ENCODE peak calls at places on chromosomes 5 and 9, in nine cellular contexts. A, H, I, B, W, X, Q, Y and T are unnamed samples.

GRCh38 chr9:2087500-2088313 is 72.6 kb downstream of the SMARCA2 start:
- DNase-seq in A (peak; percentile 42), H (peak; percentile 42), I (peak; percentile 87), B (peak; percentile 25), W (peak; percentile 7), X (peak; percentile 43), Q (peak; percentile 35), Y (peak; percentile 45), T (peak; percentile 30)

GRCh38 chr5:57626703-57627102 is 144.1 kb upstream of the ACTBL2 start:
- DNase-seq in A (no peak), H (no peak), I (no peak), B (no peak), W (no peak), X (no peak), Q (no peak), Y (no peak), T (no peak)

GRCh38 chr9:134992755-134993124 is 75.0 kb upstream of the FCN1 start:
- DNase-seq in A (no peak), H (no peak), I (no peak), B (no peak), W (no peak), X (no peak), Q (no peak), Y (no peak), T (no peak)

GRCh38 chr9:35938474-35939145 is 19.3 kb downstream of the OR2S2 start:
- DNase-seq in A (no peak), H (no peak), I (no peak), B (no peak), W (no peak), X (no peak), Q (no peak), Y (no peak), T (no peak)

GRCh38 chr9:123419721-123420559 is 63.9 kb downstream of the CRB2 start:
- DNase-seq in A (no peak), H (no peak), I (no peak), B (no peak), W (no peak), X (no peak), Q (no peak), Y (no peak), T (no peak)

GRCh38 chr5:23305055-23305454 is 202.4 kb upstream of the PRDM9 start:
- DNase-seq in A (no peak), H (no peak), I (no peak), B (no peak), W (no peak), X (no peak), Q (no peak), Y (no peak), T (no peak)

GRCh38 chr5:67093259-67093658 is 103.3 kb downstream of the CD180 start:
- DNase-seq in A (no peak), H (no peak), I (no peak), B (peak; percentile 6), W (no peak), X (no peak), Q (no peak), Y (no peak), T (no peak)

GRCh38 chr9:76525196-76525595 is 66.2 kb downstream of the GCNT1 start:
- DNase-seq in A (no peak), H (no peak), I (no peak), B (no peak), W (no peak), X (no peak), Q (no peak), Y (no peak), T (no peak)

GRCh38 chr9:12185856-12186255 is 507.3 kb upstream of the TYRP1 start:
- DNase-seq in A (no peak), H (no peak), I (no peak), B (no peak), W (no peak), X (no peak), Q (no peak), Y (no peak), T (no peak)

GRCh38 chr5:107092695-107093094 is 578.0 kb downstream of the EFNA5 start:
- DNase-seq in A (no peak), H (no peak), I (no peak), B (no peak), W (no peak), X (no peak), Q (no peak), Y (no peak), T (no peak)

GRCh38 chr9:104820336-104820735 is 56.4 kb downstream of the NIPSNAP3B start:
- DNase-seq in A (no peak), H (no peak), I (no peak), B (no peak), W (no peak), X (no peak), Q (no peak), Y (no peak), T (peak; percentile 28)
- TF ChIP-seq REST in A (no peak), H (no peak), I (no peak), B (no peak), W (no peak), X (no peak), Q (no peak), Y (no peak), T (no peak)

GRCh38 chr9:19231126-19232035 is 888 bp downstream of the DENND4C start:
- DNase-seq in A (no peak), H (peak; percentile 36), I (peak; percentile 69), B (no peak), W (no peak), X (peak; percentile 20), Q (no peak), Y (no peak), T (no peak)
- TF ChIP-seq REST in A (no peak), H (no peak), I (no peak), B (no peak), W (no peak), X (no peak), Q (no peak), Y (no peak), T (no peak)

GRCh38 chr9:121331549-121331948 is 38.5 kb downstream of the STOM start:
- DNase-seq in A (no peak), H (no peak), I (no peak), B (no peak), W (no peak), X (no peak), Q (no peak), Y (no peak), T (no peak)

GRCh38 chr9:121331992-121332685 is 37.9 kb downstream of the STOM start:
- DNase-seq in A (no peak), H (peak; percentile 44), I (peak; percentile 22), B (no peak), W (no peak), X (no peak), Q (no peak), Y (no peak), T (no peak)

GRCh38 chr9:121336705-121337104 is 33.3 kb downstream of the STOM start:
- DNase-seq in A (no peak), H (no peak), I (no peak), B (no peak), W (no peak), X (peak; percentile 54), Q (no peak), Y (no peak), T (no peak)

GRCh38 chr9:121328876-121329681 is 41.0 kb downstream of the STOM start:
- DNase-seq in A (no peak), H (no peak), I (no peak), B (no peak), W (no peak), X (no peak), Q (no peak), Y (no peak), T (no peak)

DNA sequence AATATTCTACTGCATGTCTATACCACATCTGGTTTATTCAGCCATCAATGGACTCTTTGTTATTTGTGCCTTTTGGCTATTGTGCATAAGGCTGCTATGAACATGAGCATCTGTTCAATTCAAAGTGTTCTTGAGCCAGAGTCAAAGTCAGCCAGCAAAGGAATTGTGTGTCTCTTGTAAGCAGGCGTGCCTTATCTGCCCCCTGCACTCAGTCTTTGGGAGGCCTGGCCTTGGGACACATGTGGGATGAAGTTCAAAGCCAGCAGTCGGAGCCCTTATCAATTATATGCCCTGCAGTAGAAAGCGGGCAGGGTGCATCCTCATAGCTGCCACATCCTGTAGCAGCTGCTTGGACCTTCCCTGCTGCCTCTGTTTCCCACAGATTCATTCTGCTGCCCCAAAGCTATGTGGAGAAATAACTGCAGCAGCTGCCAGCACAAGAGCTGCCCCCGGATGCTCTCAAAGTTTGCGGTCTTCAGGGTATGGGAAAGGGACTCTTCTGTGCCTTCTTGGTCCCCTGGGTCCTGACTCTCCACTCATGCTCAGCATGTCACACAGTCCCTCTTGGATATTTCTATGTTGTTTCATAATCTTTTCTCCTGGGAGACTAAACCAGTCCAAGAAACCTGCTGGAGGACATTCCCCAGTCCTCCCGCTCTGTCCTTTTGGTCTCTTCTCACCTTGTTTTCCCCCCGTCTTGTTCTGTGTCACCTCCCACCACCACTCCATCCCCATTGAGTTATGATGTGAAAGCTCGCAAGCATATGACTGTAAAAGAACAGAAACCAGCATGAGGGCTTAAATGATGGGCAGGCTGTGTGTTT is 35.9 kb downstream of the STOM start:
- DNase-seq in A (no peak), H (no peak), I (no peak), B (no peak), W (no peak), X (no peak), Q (no peak), Y (no peak), T (peak; percentile 82)
- TF ChIP-seq REST in A (no peak), H (no peak), I (no peak), B (no peak), W (no peak), X (no peak), Q (no peak), Y (no peak), T (no peak)

GRCh38 chr5:76204191-76204590 is 121.0 kb downstream of the SV2C start:
- DNase-seq in A (no peak), H (no peak), I (no peak), B (no peak), W (no peak), X (no peak), Q (no peak), Y (no peak), T (no peak)

GRCh38 chr5:76207122-76207521 is 123.9 kb downstream of the SV2C start:
- DNase-seq in A (no peak), H (no peak), I (no peak), B (no peak), W (no peak), X (no peak), Q (no peak), Y (no peak), T (no peak)

GRCh38 chr5:76202182-76202581 is 119.0 kb downstream of the SV2C start:
- DNase-seq in A (no peak), H (no peak), I (no peak), B (no peak), W (no peak), X (no peak), Q (no peak), Y (no peak), T (no peak)

GRCh38 chr5:76209297-76209696 is 126.1 kb downstream of the SV2C start:
- DNase-seq in A (no peak), H (no peak), I (peak; percentile 67), B (no peak), W (no peak), X (no peak), Q (no peak), Y (no peak), T (peak; percentile 15)

DNA sequence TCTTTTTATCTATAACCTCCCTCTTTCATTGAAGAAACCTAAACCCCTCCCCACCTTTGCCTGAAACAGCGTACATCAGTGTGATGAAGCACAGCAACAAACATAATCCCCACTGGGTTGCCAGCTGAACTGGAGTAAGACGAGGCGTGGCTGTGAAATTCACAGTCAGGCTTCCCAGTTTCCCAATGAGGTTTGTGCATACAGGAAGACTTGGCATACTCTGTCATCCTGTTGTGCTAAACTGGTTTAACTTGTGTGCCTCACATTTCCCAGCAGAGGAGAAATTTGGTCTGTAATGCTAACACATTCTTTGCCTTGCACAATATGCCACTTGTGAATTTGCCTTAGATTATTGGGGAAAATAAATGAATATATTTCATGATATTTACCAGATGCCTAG is 121.5 kb downstream of the SV2C start:
- DNase-seq in A (no peak), H (no peak), I (peak; percentile 28), B (no peak), W (no peak), X (no peak), Q (no peak), Y (no peak), T (no peak)
- TF ChIP-seq REST in A (no peak), H (no peak), I (no peak), B (no peak), W (no peak), X (no peak), Q (no peak), Y (no peak), T (no peak)